ENCODE peak calls at places on chromosomes 6 and 20, in nine cellular contexts. R, P, H, B, K, F, E, C and J are unnamed samples.
A peak's percentile ranks its signal among the peaks of the same experiment; 100 is the strongest.

GRCh38 chr20:2759143-2759542 is 41.3 kb downstream of the CPXM1 start:
- DNase-seq in R (no peak), P (no peak), H (no peak), B (no peak), K (no peak), F (no peak), E (no peak), C (no peak), J (peak; percentile 32)

GRCh38 chr6:153003294-153003645 is 761 bp upstream of the MTRF1L start:
- DNase-seq in R (no peak), P (no peak), H (no peak), B (no peak), K (no peak), F (no peak), E (no peak), C (no peak), J (no peak)

GRCh38 chr6:87755697-87756671 is 54.0 kb upstream of the AKIRIN2 start:
- DNase-seq in R (no peak), P (no peak), H (no peak), B (no peak), K (no peak), F (peak; percentile 7), E (no peak), C (no peak), J (no peak)

GRCh38 chr6:34955447-34955846 is 66.4 kb downstream of the ANKS1A start:
- DNase-seq in R (no peak), P (no peak), H (no peak), B (no peak), K (no peak), F (no peak), E (no peak), C (no peak), J (no peak)

GRCh38 chr6:138500045-138500665 is 861 bp upstream of the NHSL1 start:
- DNase-seq in R (no peak), P (no peak), H (no peak), B (no peak), K (no peak), F (no peak), E (no peak), C (no peak), J (no peak)

GRCh38 chr20:2797136-2797983 is 3.1 kb downstream of the CPXM1 start:
- DNase-seq in R (no peak), P (no peak), H (no peak), B (no peak), K (no peak), F (no peak), E (no peak), C (no peak), J (no peak)

GRCh38 chr6:153150767-153151440 is 19.8 kb upstream of the RGS17 start:
- DNase-seq in R (no peak), P (no peak), H (no peak), B (no peak), K (no peak), F (no peak), E (no peak), C (no peak), J (no peak)

GRCh38 chr6:167140589-167141474 is 16.9 kb downstream of the GPR31 start:
- DNase-seq in R (no peak), P (no peak), H (no peak), B (no peak), K (no peak), F (no peak), E (no peak), C (no peak), J (no peak)

GRCh38 chr6:101761124-101761601 is 367.7 kb downstream of the GRIK2 start:
- DNase-seq in R (no peak), P (no peak), H (no peak), B (no peak), K (peak; percentile 15), F (peak; percentile 90), E (no peak), C (peak; percentile 47), J (no peak)

GRCh38 chr6:99334526-99335127 is 14.8 kb downstream of the FAXC start:
- DNase-seq in R (no peak), P (no peak), H (no peak), B (peak; percentile 5), K (peak; percentile 11), F (no peak), E (peak; percentile 8), C (no peak), J (no peak)

GRCh38 chr6:139872635-139873034 is 498.2 kb upstream of the CITED2 start:
- DNase-seq in R (no peak), P (no peak), H (no peak), B (no peak), K (no peak), F (no peak), E (no peak), C (no peak), J (no peak)

GRCh38 chr20:23195635-23196034 is 109.5 kb upstream of the CD93 start:
- DNase-seq in R (no peak), P (no peak), H (no peak), B (no peak), K (no peak), F (no peak), E (no peak), C (no peak), J (no peak)

GRCh38 chr6:139472341-139473038 is 98.0 kb upstream of the CITED2 start:
- DNase-seq in R (no peak), P (no peak), H (no peak), B (no peak), K (no peak), F (no peak), E (no peak), C (no peak), J (no peak)

GRCh38 chr6:4607793-4608192 is 168.4 kb upstream of the CDYL start:
- DNase-seq in R (no peak), P (peak; percentile 7), H (no peak), B (no peak), K (no peak), F (no peak), E (no peak), C (no peak), J (no peak)